ENCODE peak calls at places on chromosomes 4 and X, in eight cellular contexts. S is tibial artery, A is thoracic aorta, E is endodermal cell, M is transverse colon, X is stomach, Q is upper lobe of right lung, L is cardiac muscle cell. K is an unnamed sample.

GRCh38 chrX:40893251-40893910 is 158.0 kb upstream of the MED14 start:
- DNase-seq in S (no peak), A (no peak), E (no peak), M (no peak), X (no peak), Q (no peak), L (no peak), K (no peak)

GRCh38 chr4:103012085-103012484 is 7.4 kb downstream of the SLC9B1 start:
- DNase-seq in S (no peak), A (no peak), E (no peak), M (no peak), X (no peak), Q (no peak), L (no peak), K (no peak)

GRCh38 chr4:6900181-6900812 is 9.3 kb upstream of the TBC1D14 start:
- DNase-seq in S (no peak), A (no peak), E (no peak), M (peak; percentile 7), X (peak; percentile 20), Q (no peak), L (no peak), K (no peak)

GRCh38 chr4:76813070-76813469 is 84.9 kb downstream of the SOWAHB start:
- DNase-seq in S (no peak), A (no peak), E (no peak), M (no peak), X (no peak), Q (no peak), L (no peak), K (no peak)

GRCh38 chr4:184443318-184443717 is 31.0 kb downstream of the IRF2 start:
- DNase-seq in S (no peak), A (no peak), E (no peak), M (no peak), X (no peak), Q (no peak), L (no peak), K (no peak)

GRCh38 chr4:118968006-118968405 is 79.4 kb downstream of the SYNPO2 start:
- DNase-seq in S (peak; percentile 89), A (no peak), E (peak; percentile 79), M (peak; percentile 43), X (peak; percentile 57), Q (no peak), L (peak; percentile 83), K (peak; percentile 9)

GRCh38 chr4:92421920-92422319 is 118.2 kb downstream of the GRID2 start:
- DNase-seq in S (no peak), A (no peak), E (no peak), M (no peak), X (no peak), Q (no peak), L (no peak), K (no peak)

GRCh38 chrX:49192722-49193328 is 6.7 kb upstream of the PRICKLE3 start:
- DNase-seq in S (no peak), A (no peak), E (peak; percentile 77), M (no peak), X (no peak), Q (no peak), L (no peak), K (no peak)

GRCh38 chr4:121144021-121144420 is 20.1 kb downstream of the TNIP3 start:
- DNase-seq in S (no peak), A (no peak), E (no peak), M (no peak), X (no peak), Q (no peak), L (no peak), K (no peak)

GRCh38 chrX:48590203-48591103 is 6.8 kb upstream of the WDR13 start:
- DNase-seq in S (no peak), A (no peak), E (no peak), M (no peak), X (no peak), Q (no peak), L (no peak), K (no peak)

GRCh38 chr4:16914208-16914607 is 15.8 kb upstream of the LDB2 start:
- DNase-seq in S (no peak), A (no peak), E (peak; percentile 78), M (no peak), X (no peak), Q (no peak), L (peak; percentile 53), K (no peak)

GRCh38 chr4:98482847-98483806 is 175.3 kb downstream of the TSPAN5 start:
- DNase-seq in S (no peak), A (no peak), E (no peak), M (no peak), X (no peak), Q (no peak), L (no peak), K (no peak)

GRCh38 chrX:71366674-71367256 is 608 bp downstream of the TAF1 start:
- DNase-seq in S (no peak), A (no peak), E (no peak), M (peak; percentile 19), X (no peak), Q (peak; percentile 65), L (peak; percentile 13), K (no peak)

GRCh38 chr4:92387459-92388069 is 83.8 kb downstream of the GRID2 start:
- DNase-seq in S (no peak), A (no peak), E (no peak), M (no peak), X (no peak), Q (no peak), L (peak; percentile 70), K (no peak)

GRCh38 chr4:183447646-183448045 is 3.2 kb downstream of the CDKN2AIP start:
- DNase-seq in S (no peak), A (no peak), E (no peak), M (no peak), X (no peak), Q (no peak), L (no peak), K (no peak)

GRCh38 chr4:128908735-128909134 is 99.2 kb downstream of the JADE1 start:
- DNase-seq in S (no peak), A (no peak), E (no peak), M (no peak), X (no peak), Q (no peak), L (no peak), K (no peak)

GRCh38 chrX:38796926-38797325 is 4.3 kb upstream of the MID1IP1 start:
- DNase-seq in S (no peak), A (no peak), E (no peak), M (no peak), X (no peak), Q (no peak), L (no peak), K (no peak)

GRCh38 chrX:38798956-38799355 is 2.3 kb upstream of the MID1IP1 start:
- DNase-seq in S (no peak), A (no peak), E (no peak), M (no peak), X (no peak), Q (no peak), L (no peak), K (no peak)

GRCh38 chrX:38800981-38801845 is at the start of gene MID1IP1:
- DNase-seq in S (peak; percentile 95), A (peak; percentile 47), E (peak; percentile 95), M (peak; percentile 92), X (peak; percentile 88), Q (peak; percentile 95), L (peak; percentile 96), K (peak; percentile 8)

GRCh38 chrX:38803286-38803608 is 2.0 kb downstream of the MID1IP1 start:
- DNase-seq in S (no peak), A (no peak), E (no peak), M (no peak), X (no peak), Q (no peak), L (no peak), K (no peak)

DNA sequence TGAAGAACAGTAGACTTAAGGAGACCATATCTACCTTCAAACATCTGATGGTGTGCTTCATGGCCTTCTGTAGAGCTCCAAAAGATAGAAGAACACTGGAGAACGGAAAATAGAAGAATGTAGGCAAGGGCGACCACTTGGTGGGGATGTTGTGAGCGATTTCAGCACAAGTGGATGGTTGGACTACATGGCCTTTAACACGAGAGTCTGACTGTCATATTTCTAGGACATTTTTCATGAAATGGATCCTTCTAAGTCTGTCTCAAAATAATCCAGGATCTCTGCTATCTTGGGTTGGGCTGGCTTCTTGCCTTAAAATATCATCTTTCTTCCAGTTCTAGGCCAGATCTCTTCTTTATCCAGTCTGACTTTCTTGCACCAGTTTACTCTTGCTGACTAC is 1.3 kb upstream of the MID1IP1 start:
- DNase-seq in S (no peak), A (no peak), E (no peak), M (no peak), X (no peak), Q (no peak), L (no peak), K (no peak)
- TF ChIP-seq CTCF in S (no peak), A (no peak), E (peak; percentile 37), M (no peak), X (no peak), Q (peak; percentile 16), L (no peak), K (no peak)

GRCh38 chr4:26909369-26909768 is 48.7 kb downstream of the STIM2 start:
- DNase-seq in S (no peak), A (no peak), E (no peak), M (no peak), X (no peak), Q (no peak), L (no peak), K (no peak)

GRCh38 chr4:26912069-26912468 is 51.4 kb downstream of the STIM2 start:
- DNase-seq in S (no peak), A (no peak), E (no peak), M (no peak), X (no peak), Q (no peak), L (no peak), K (no peak)

GRCh38 chr4:26911254-26911653 is 50.6 kb downstream of the STIM2 start:
- DNase-seq in S (no peak), A (no peak), E (no peak), M (no peak), X (no peak), Q (no peak), L (no peak), K (no peak)

GRCh38 chr4:26905172-26905571 is 44.5 kb downstream of the STIM2 start:
- DNase-seq in S (no peak), A (no peak), E (no peak), M (no peak), X (no peak), Q (no peak), L (no peak), K (no peak)

GRCh38 chr4:26907731-26908599 is 47.3 kb downstream of the STIM2 start:
- DNase-seq in S (no peak), A (no peak), E (no peak), M (no peak), X (no peak), Q (no peak), L (no peak), K (no peak)
- H3K4me1 ChIP-seq in S (peaks cover 12% of the 10 kb centered on the region), A (peaks cover 24% of the 10 kb centered on the region), E (no peaks in the 10 kb centered on the region), M (no peaks in the 10 kb centered on the region), X (peaks cover 36% of the 10 kb centered on the region), Q (peaks cover 21% of the 10 kb centered on the region), L (peaks cover 3% of the 10 kb centered on the region), K (no peaks in the 10 kb centered on the region)

GRCh38 chr4:143202824-143203223 is 18.1 kb downstream of the USP38 start:
- DNase-seq in S (no peak), A (no peak), E (no peak), M (no peak), X (no peak), Q (no peak), L (no peak), K (no peak)
- TF ChIP-seq CTCF in S (peak; percentile 26), A (no peak), E (peak; percentile 34), M (peak; percentile 21), X (no peak), Q (peak; percentile 28), L (no peak), K (no peak)

GRCh38 chr4:123602007-123602406 is 205.4 kb downstream of the SPRY1 start:
- DNase-seq in S (no peak), A (no peak), E (no peak), M (no peak), X (no peak), Q (no peak), L (no peak), K (no peak)
- H3K4me1 ChIP-seq in S (peaks cover 14% of the 10 kb centered on the region), A (no peaks in the 10 kb centered on the region), E (peaks cover 13% of the 10 kb centered on the region), M (peaks cover 46% of the 10 kb centered on the region), X (peaks cover 31% of the 10 kb centered on the region), Q (peaks cover 29% of the 10 kb centered on the region), L (no peaks in the 10 kb centered on the region), K (peaks cover 10% of the 10 kb centered on the region)